ENCODE peak calls at places on chromosomes 16 and 17, in nine cellular contexts. O is bronchial epithelial cell; N is neural crest cell; E is adrenal gland; B is ovary; M is Panc1; U is activated naive CD4-positive, alpha-beta T cell; P is right atrium auricular region; K is T-cell. W is an unnamed sample.

GRCh38 chr16:6643083-6643686 is 689.5 kb upstream of the RBFOX1 start:
- DNase-seq in O (peak; percentile 54), K (peak; percentile 21), P (peak; percentile 65), N (peak; percentile 66), E (peak; percentile 65), M (peak; percentile 54), U (peak; percentile 1), B (peak; percentile 18), W (peak; percentile 73)

GRCh38 chr17:10099051-10099571 is 99.3 kb downstream of the GAS7 start:
- DNase-seq in O (peak; percentile 2), P (peak; percentile 65), E (no peak), U (no peak), M (no peak), K (no peak), B (no peak), N (no peak), W (no peak)

GRCh38 chr17:10666921-10667320 is 9.8 kb upstream of the MYH3 start:
- DNase-seq in P (no peak), M (no peak), N (no peak), E (no peak), B (no peak), O (no peak), U (no peak), K (no peak), W (no peak)

GRCh38 chr17:10292057-10292931 is 80.5 kb downstream of the MYH13 start:
- DNase-seq in E (no peak), P (peak; percentile 74), B (peak; percentile 26), O (peak; percentile 79), U (no peak), M (no peak), K (no peak), N (no peak), W (peak; percentile 53)

GRCh38 chr16:29674188-29674587 is 4.8 kb upstream of the QPRT start:
- DNase-seq in B (peak; percentile 91), M (no peak), O (no peak), K (no peak), N (no peak), U (no peak), E (peak; percentile 80), P (peak; percentile 60), W (no peak)

GRCh38 chr17:74875970-74876593 is 3.3 kb upstream of the FDXR start:
- DNase-seq in U (no peak), B (no peak), K (no peak), E (peak; percentile 59), P (no peak), N (no peak), M (no peak), O (no peak), W (no peak)

GRCh38 chr17:7019406-7019805 is 3.4 kb upstream of the BCL6B start:
- DNase-seq in E (no peak), N (no peak), B (peak; percentile 68), K (no peak), P (no peak), O (no peak), M (no peak), U (no peak), W (no peak)

GRCh38 chr17:81684442-81684911 is 666 bp downstream of the HGS start:
- DNase-seq in E (no peak), O (peak; percentile 76), P (peak; percentile 74), K (no peak), M (no peak), N (no peak), B (no peak), U (no peak), W (peak; percentile 85)

GRCh38 chr16:49483651-49484451 is 110.2 kb downstream of the C16orf78 start:
- DNase-seq in P (no peak), M (no peak), E (no peak), B (peak; percentile 43), K (no peak), O (no peak), U (no peak), N (no peak), W (no peak)

GRCh38 chr16:74756203-74756602 is 18.4 kb downstream of the FA2H start:
- DNase-seq in K (no peak), P (no peak), N (no peak), U (no peak), E (no peak), B (no peak), O (no peak), M (no peak), W (no peak)

GRCh38 chr16:14186007-14186953 is 115.2 kb downstream of the MRTFB start:
- DNase-seq in P (no peak), M (no peak), E (no peak), B (no peak), U (no peak), O (peak; percentile 26), K (no peak), N (peak; percentile 13), W (peak; percentile 46)

GRCh38 chr17:73465851-73466250 is 154.1 kb upstream of the CDC42EP4 start:
- DNase-seq in K (no peak), B (no peak), M (no peak), P (no peak), U (no peak), N (no peak), O (no peak), E (no peak), W (no peak)

GRCh38 chr16:60945225-60945624 is 1091.0 kb downstream of the CDH8 start:
- DNase-seq in B (no peak), N (peak; percentile 45), K (no peak), O (no peak), E (peak; percentile 1), U (no peak), M (no peak), P (no peak), W (peak; percentile 1)

GRCh38 chr16:68265078-68265925 is 976 bp downstream of the SLC7A6 start:
- DNase-seq in B (no peak), N (no peak), E (peak; percentile 87), P (peak; percentile 86), O (peak; percentile 83), U (no peak), K (peak; percentile 40), M (no peak), W (peak; percentile 80)

GRCh38 chr16:80837421-80838263 is 33.2 kb upstream of the CDYL2 start:
- DNase-seq in B (no peak), M (no peak), N (no peak), K (no peak), P (no peak), E (no peak), U (no peak), O (no peak), W (peak; percentile 90)

GRCh38 chr16:84446086-84446485 is 58.4 kb downstream of the MEAK7 start:
- DNase-seq in O (peak; percentile 37), P (no peak), E (no peak), N (no peak), U (no peak), M (no peak), B (no peak), K (no peak), W (peak; percentile 28)

GRCh38 chr17:61874075-61874474 is 10.7 kb upstream of the BRIP1 start:
- DNase-seq in B (no peak), E (no peak), O (no peak), K (no peak), M (no peak), N (no peak), U (no peak), P (no peak), W (no peak)

GRCh38 chr17:2695243-2695960 is 16.2 kb downstream of the CLUH start:
- DNase-seq in B (peak; percentile 23), K (no peak), N (no peak), P (no peak), U (no peak), E (peak; percentile 1), M (no peak), O (no peak), W (no peak)

GRCh38 chr17:4908301-4908700 is 5.4 kb upstream of the CHRNE start:
- DNase-seq in U (no peak), K (no peak), P (no peak), O (peak; percentile 78), N (peak; percentile 38), E (no peak), B (no peak), M (no peak), W (no peak)

GRCh38 chr17:30920683-30921543 is 832 bp upstream of the ADAP2 start:
- DNase-seq in B (no peak), M (no peak), K (no peak), U (no peak), E (no peak), P (no peak), N (no peak), O (peak; percentile 72), W (no peak)

GRCh38 chr16:303760-304505 is 21.0 kb downstream of the PDIA2 start:
- DNase-seq in B (no peak), M (no peak), N (no peak), P (no peak), E (peak; percentile 16), K (no peak), U (no peak), O (no peak), W (no peak)

GRCh38 chr17:61702450-61702849 is 111.4 kb upstream of the NACA2 start:
- DNase-seq in P (no peak), O (no peak), U (no peak), B (no peak), E (no peak), M (no peak), N (no peak), K (no peak), W (no peak)

GRCh38 chr16:5073279-5073629 is 1.6 kb downstream of the ALG1 start:
- DNase-seq in U (no peak), K (no peak), B (no peak), P (no peak), N (no peak), E (no peak), O (peak; percentile 50), M (no peak), W (peak; percentile 15)

GRCh38 chr17:72117748-72118587 is 2.9 kb upstream of the SOX9 start:
- DNase-seq in U (no peak), K (no peak), B (no peak), P (no peak), M (no peak), N (peak; percentile 30), E (no peak), O (no peak), W (no peak)

GRCh38 chr17:60959696-60960095 is 282.0 kb downstream of the BCAS3 start:
- DNase-seq in K (no peak), M (no peak), B (no peak), E (no peak), N (no peak), O (no peak), U (no peak), P (no peak), W (no peak)

GRCh38 chr16:78505544-78506371 is 406.3 kb downstream of the WWOX start:
- DNase-seq in E (peak; percentile 46), N (no peak), M (no peak), K (no peak), P (peak; percentile 77), O (no peak), B (peak; percentile 90), U (no peak), W (no peak)

GRCh38 chr16:87457051-87457611 is 35.7 kb downstream of the ZCCHC14 start:
- DNase-seq in N (no peak), P (no peak), E (no peak), O (peak; percentile 55), B (no peak), K (no peak), U (no peak), M (no peak), W (peak; percentile 47)

W was measured in PC-3.